ENCODE peak calls at places on chromosomes 2 and 18, in ten cellular contexts. One of them, this sample, is unnamed.

GRCh38 chr2:97868986-97869721 is 126.6 kb downstream of the TMEM131 start:
- DNase-seq in heart left ventricle: peak
- DNase-seq in activated B cell treated with CpG ODN at 0.5 μM for 24 hours: no peak
- DNase-seq in WERI-Rb-1: no peak
- DNase-seq in left ventricle myocardium inferior: peak
- DNase-seq in BE2C: no peak
- DNase-seq in A549: peak
- DNase-seq in AG04450: peak
- DNase-seq in lung: no peak
- DNase-seq in astrocyte of the cerebellum: peak
- DNase-seq in this sample: no peak

GRCh38 chr18:32767400-32767799 is 5.4 kb downstream of the KLHL14 start:
- DNase-seq in heart left ventricle: no peak
- DNase-seq in WERI-Rb-1: no peak
- DNase-seq in lung: no peak
- DNase-seq in astrocyte of the cerebellum: no peak
- DNase-seq in activated B cell treated with CpG ODN at 0.5 μM for 24 hours: no peak
- DNase-seq in BE2C: no peak
- DNase-seq in left ventricle myocardium inferior: no peak
- DNase-seq in A549: no peak
- DNase-seq in AG04450: no peak
- DNase-seq in this sample: no peak

GRCh38 chr2:162482463-162482862 is 138.5 kb downstream of the GCA start:
- DNase-seq in astrocyte of the cerebellum: no peak
- DNase-seq in AG04450: no peak
- DNase-seq in A549: no peak
- DNase-seq in BE2C: no peak
- DNase-seq in activated B cell treated with CpG ODN at 0.5 μM for 24 hours: no peak
- DNase-seq in WERI-Rb-1: no peak
- DNase-seq in left ventricle myocardium inferior: no peak
- DNase-seq in heart left ventricle: no peak
- DNase-seq in lung: no peak
- DNase-seq in this sample: no peak

GRCh38 chr2:221477697-221478096 is 94.4 kb downstream of the EPHA4 start:
- DNase-seq in BE2C: no peak
- DNase-seq in lung: no peak
- DNase-seq in WERI-Rb-1: no peak
- DNase-seq in AG04450: no peak
- DNase-seq in activated B cell treated with CpG ODN at 0.5 μM for 24 hours: no peak
- DNase-seq in heart left ventricle: no peak
- DNase-seq in astrocyte of the cerebellum: no peak
- DNase-seq in A549: no peak
- DNase-seq in left ventricle myocardium inferior: no peak
- DNase-seq in this sample: no peak

GRCh38 chr2:212970132-212970531 is 181.3 kb downstream of the IKZF2 start:
- DNase-seq in lung: no peak
- DNase-seq in AG04450: peak
- DNase-seq in left ventricle myocardium inferior: no peak
- DNase-seq in BE2C: no peak
- DNase-seq in A549: no peak
- DNase-seq in WERI-Rb-1: no peak
- DNase-seq in activated B cell treated with CpG ODN at 0.5 μM for 24 hours: no peak
- DNase-seq in astrocyte of the cerebellum: no peak
- DNase-seq in heart left ventricle: no peak
- DNase-seq in this sample: no peak

GRCh38 chr18:74898965-74899364 is 301.3 kb downstream of the ZNF407 start:
- DNase-seq in lung: no peak
- DNase-seq in AG04450: no peak
- DNase-seq in WERI-Rb-1: no peak
- DNase-seq in activated B cell treated with CpG ODN at 0.5 μM for 24 hours: no peak
- DNase-seq in left ventricle myocardium inferior: no peak
- DNase-seq in heart left ventricle: no peak
- DNase-seq in A549: peak
- DNase-seq in astrocyte of the cerebellum: peak
- DNase-seq in BE2C: no peak
- DNase-seq in this sample: no peak

GRCh38 chr2:113602869-113603466 is 24.1 kb upstream of the RABL2A start:
- DNase-seq in activated B cell treated with CpG ODN at 0.5 μM for 24 hours: no peak
- DNase-seq in AG04450: no peak
- DNase-seq in heart left ventricle: no peak
- DNase-seq in A549: no peak
- DNase-seq in left ventricle myocardium inferior: no peak
- DNase-seq in WERI-Rb-1: no peak
- DNase-seq in BE2C: no peak
- DNase-seq in lung: no peak
- DNase-seq in astrocyte of the cerebellum: no peak
- DNase-seq in this sample: no peak

GRCh38 chr2:42141687-42142475 is 27.3 kb upstream of the EML4 start:
- DNase-seq in WERI-Rb-1: no peak
- DNase-seq in lung: peak
- DNase-seq in astrocyte of the cerebellum: peak
- DNase-seq in A549: peak
- DNase-seq in AG04450: peak
- DNase-seq in left ventricle myocardium inferior: peak
- DNase-seq in activated B cell treated with CpG ODN at 0.5 μM for 24 hours: no peak
- DNase-seq in heart left ventricle: peak
- DNase-seq in BE2C: peak
- DNase-seq in this sample: no peak

GRCh38 chr18:78725426-78725825 is 254.2 kb upstream of the SALL3 start:
- DNase-seq in lung: no peak
- DNase-seq in A549: no peak
- DNase-seq in AG04450: no peak
- DNase-seq in left ventricle myocardium inferior: no peak
- DNase-seq in WERI-Rb-1: peak
- DNase-seq in BE2C: no peak
- DNase-seq in astrocyte of the cerebellum: no peak
- DNase-seq in heart left ventricle: no peak
- DNase-seq in activated B cell treated with CpG ODN at 0.5 μM for 24 hours: no peak
- DNase-seq in this sample: no peak

GRCh38 chr2:42706836-42707235 is 57.1 kb downstream of the OXER1 start:
- DNase-seq in WERI-Rb-1: no peak
- DNase-seq in AG04450: no peak
- DNase-seq in astrocyte of the cerebellum: no peak
- DNase-seq in left ventricle myocardium inferior: no peak
- DNase-seq in A549: no peak
- DNase-seq in lung: no peak
- DNase-seq in activated B cell treated with CpG ODN at 0.5 μM for 24 hours: no peak
- DNase-seq in BE2C: no peak
- DNase-seq in heart left ventricle: no peak
- DNase-seq in this sample: no peak

DNA sequence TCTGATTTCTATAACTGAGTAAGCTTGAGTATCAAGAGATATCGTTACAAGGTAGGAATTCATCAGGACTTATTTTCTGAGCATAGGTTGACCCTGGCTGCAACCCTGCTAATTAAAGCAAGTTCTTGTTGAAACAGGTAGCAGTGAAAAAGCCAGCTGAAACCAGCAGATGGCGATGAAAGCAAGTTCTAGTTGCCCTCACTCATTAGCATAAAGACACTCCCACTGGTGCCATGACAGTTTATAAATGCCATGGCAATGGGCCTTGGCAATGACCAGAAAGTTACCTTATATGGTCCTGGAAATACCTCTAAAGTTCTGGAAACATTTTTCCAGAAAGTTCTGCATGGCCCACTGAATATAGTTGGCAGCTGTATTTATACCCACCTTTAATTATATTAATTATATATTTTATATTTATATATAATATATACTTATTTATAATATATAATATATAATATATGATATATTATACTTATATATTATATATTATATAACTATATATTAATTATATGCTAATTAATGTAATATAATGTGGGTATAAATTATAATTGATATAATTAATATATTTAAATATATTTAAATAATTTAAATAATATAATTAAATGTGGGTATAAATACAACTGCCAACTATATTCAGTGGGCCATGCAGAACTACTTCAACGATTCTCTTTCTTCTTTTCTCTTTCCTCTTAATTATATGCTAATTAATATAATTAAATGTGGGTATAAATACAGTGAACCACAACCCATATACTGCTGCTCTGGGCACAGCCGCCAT is 188.0 kb downstream of the CDH7 start:
- DNase-seq in AG04450: no peak
- DNase-seq in BE2C: peak
- DNase-seq in A549: peak
- DNase-seq in lung: no peak
- DNase-seq in WERI-Rb-1: peak
- DNase-seq in left ventricle myocardium inferior: no peak
- DNase-seq in astrocyte of the cerebellum: peak
- DNase-seq in activated B cell treated with CpG ODN at 0.5 μM for 24 hours: no peak
- DNase-seq in heart left ventricle: no peak
- DNase-seq in this sample: no peak
- TF ChIP-seq CTCF in AG04450: no peak
- TF ChIP-seq CTCF in BE2C: peak
- TF ChIP-seq CTCF in A549: no peak
- TF ChIP-seq CTCF in lung: no peak
- TF ChIP-seq CTCF in WERI-Rb-1: peak
- TF ChIP-seq CTCF in left ventricle myocardium inferior: peak
- TF ChIP-seq CTCF in astrocyte of the cerebellum: peak
- TF ChIP-seq CTCF in activated B cell treated with CpG ODN at 0.5 μM for 24 hours: no peak
- TF ChIP-seq CTCF in heart left ventricle: no peak
- TF ChIP-seq CTCF in this sample: no peak

GRCh38 chr2:140586379-140586778 is 1544.4 kb downstream of the LRP1B start:
- DNase-seq in A549: peak
- DNase-seq in lung: no peak
- DNase-seq in WERI-Rb-1: peak
- DNase-seq in left ventricle myocardium inferior: no peak
- DNase-seq in heart left ventricle: no peak
- DNase-seq in astrocyte of the cerebellum: no peak
- DNase-seq in BE2C: peak
- DNase-seq in AG04450: no peak
- DNase-seq in activated B cell treated with CpG ODN at 0.5 μM for 24 hours: no peak
- DNase-seq in this sample: no peak
- TF ChIP-seq CTCF in A549: peak
- TF ChIP-seq CTCF in lung: no peak
- TF ChIP-seq CTCF in WERI-Rb-1: peak
- TF ChIP-seq CTCF in left ventricle myocardium inferior: no peak
- TF ChIP-seq CTCF in heart left ventricle: no peak
- TF ChIP-seq CTCF in astrocyte of the cerebellum: peak
- TF ChIP-seq CTCF in BE2C: peak
- TF ChIP-seq CTCF in AG04450: peak
- TF ChIP-seq CTCF in activated B cell treated with CpG ODN at 0.5 μM for 24 hours: no peak
- TF ChIP-seq CTCF in this sample: no peak

GRCh38 chr18:56001576-56001975 is 413.6 kb upstream of the TCF4 start:
- DNase-seq in left ventricle myocardium inferior: no peak
- DNase-seq in BE2C: no peak
- DNase-seq in lung: no peak
- DNase-seq in heart left ventricle: no peak
- DNase-seq in astrocyte of the cerebellum: peak
- DNase-seq in WERI-Rb-1: no peak
- DNase-seq in A549: peak
- DNase-seq in activated B cell treated with CpG ODN at 0.5 μM for 24 hours: no peak
- DNase-seq in AG04450: no peak
- DNase-seq in this sample: no peak
- TF ChIP-seq CTCF in left ventricle myocardium inferior: no peak
- TF ChIP-seq CTCF in BE2C: no peak
- TF ChIP-seq CTCF in lung: no peak
- TF ChIP-seq CTCF in heart left ventricle: no peak
- TF ChIP-seq CTCF in astrocyte of the cerebellum: peak
- TF ChIP-seq CTCF in WERI-Rb-1: peak
- TF ChIP-seq CTCF in A549: no peak
- TF ChIP-seq CTCF in activated B cell treated with CpG ODN at 0.5 μM for 24 hours: no peak
- TF ChIP-seq CTCF in AG04450: no peak
- TF ChIP-seq CTCF in this sample: no peak

GRCh38 chr2:153786016-153786415 is 85.7 kb upstream of the GALNT13 start:
- DNase-seq in astrocyte of the cerebellum: no peak
- DNase-seq in WERI-Rb-1: no peak
- DNase-seq in BE2C: no peak
- DNase-seq in activated B cell treated with CpG ODN at 0.5 μM for 24 hours: no peak
- DNase-seq in AG04450: no peak
- DNase-seq in lung: no peak
- DNase-seq in heart left ventricle: no peak
- DNase-seq in left ventricle myocardium inferior: no peak
- DNase-seq in A549: no peak
- DNase-seq in this sample: no peak

DNA sequence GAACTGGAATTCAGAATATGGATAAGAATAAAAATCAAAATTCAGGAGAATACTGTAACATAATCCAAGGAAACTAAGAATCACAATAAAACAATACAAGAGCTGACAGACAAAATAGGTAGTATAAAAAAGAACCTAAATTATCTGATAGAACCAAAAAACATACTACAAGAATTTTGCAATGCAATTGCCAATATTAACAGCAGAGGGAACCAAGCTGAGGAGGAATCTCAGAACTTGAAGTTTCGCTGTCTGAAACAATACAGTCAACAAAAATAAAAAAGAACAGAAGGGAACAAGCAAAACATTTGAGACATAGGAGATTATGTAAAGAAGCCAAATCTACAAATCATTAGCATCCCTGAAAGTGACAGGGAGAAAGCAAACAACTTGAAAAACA is 84.1 kb upstream of the GALNT13 start:
- DNase-seq in AG04450: no peak
- DNase-seq in astrocyte of the cerebellum: no peak
- DNase-seq in heart left ventricle: no peak
- DNase-seq in lung: no peak
- DNase-seq in left ventricle myocardium inferior: no peak
- DNase-seq in A549: no peak
- DNase-seq in activated B cell treated with CpG ODN at 0.5 μM for 24 hours: no peak
- DNase-seq in BE2C: no peak
- DNase-seq in WERI-Rb-1: no peak
- DNase-seq in this sample: no peak
- TF ChIP-seq CTCF in AG04450: no peak
- TF ChIP-seq CTCF in astrocyte of the cerebellum: no peak
- TF ChIP-seq CTCF in heart left ventricle: no peak
- TF ChIP-seq CTCF in lung: no peak
- TF ChIP-seq CTCF in left ventricle myocardium inferior: no peak
- TF ChIP-seq CTCF in A549: peak
- TF ChIP-seq CTCF in activated B cell treated with CpG ODN at 0.5 μM for 24 hours: no peak
- TF ChIP-seq CTCF in BE2C: no peak
- TF ChIP-seq CTCF in WERI-Rb-1: no peak
- TF ChIP-seq CTCF in this sample: no peak

DNA sequence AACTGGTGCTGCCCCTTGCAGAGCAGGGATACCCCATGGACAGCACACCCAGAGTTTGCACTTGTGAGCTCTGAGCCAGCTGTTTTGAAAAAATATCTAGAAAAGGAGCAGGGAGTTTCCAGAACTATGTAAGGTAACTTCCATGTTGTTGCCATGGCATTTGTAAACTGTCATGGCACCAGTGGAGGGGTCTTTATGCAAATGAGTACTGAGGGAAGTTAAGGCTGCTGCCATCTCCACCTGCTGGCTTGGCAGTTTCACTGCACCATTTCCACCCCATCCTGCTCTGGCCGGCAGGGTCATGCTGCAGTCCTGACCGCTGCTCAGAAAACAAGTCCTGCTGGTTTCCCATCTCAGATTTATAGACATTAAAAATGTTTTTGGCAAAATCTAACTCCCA is 52.3 kb upstream of the SNTG2 start:
- DNase-seq in WERI-Rb-1: peak
- DNase-seq in astrocyte of the cerebellum: no peak
- DNase-seq in BE2C: peak
- DNase-seq in A549: peak
- DNase-seq in left ventricle myocardium inferior: no peak
- DNase-seq in lung: peak
- DNase-seq in heart left ventricle: no peak
- DNase-seq in AG04450: no peak
- DNase-seq in activated B cell treated with CpG ODN at 0.5 μM for 24 hours: no peak
- DNase-seq in this sample: no peak
- TF ChIP-seq CTCF in WERI-Rb-1: peak
- TF ChIP-seq CTCF in astrocyte of the cerebellum: peak
- TF ChIP-seq CTCF in BE2C: peak
- TF ChIP-seq CTCF in A549: no peak
- TF ChIP-seq CTCF in left ventricle myocardium inferior: peak
- TF ChIP-seq CTCF in lung: no peak
- TF ChIP-seq CTCF in heart left ventricle: peak
- TF ChIP-seq CTCF in AG04450: no peak
- TF ChIP-seq CTCF in activated B cell treated with CpG ODN at 0.5 μM for 24 hours: no peak
- TF ChIP-seq CTCF in this sample: no peak